ENCODE peak calls at places on chromosome 14, in four cellular contexts. One of them, this sample, is unnamed.

GRCh38 chr14:74571901-74572828 is 39.9 kb downstream of the LTBP2 start:
- DNase-seq in HFFc6: peak
- DNase-seq in SK-N-SH: no peak
- DNase-seq in Calu3: peak
- DNase-seq in this sample: peak

GRCh38 chr14:55015006-55015405 is 11.9 kb downstream of the WDHD1 start:
- DNase-seq in HFFc6: no peak
- DNase-seq in SK-N-SH: no peak
- DNase-seq in Calu3: no peak
- DNase-seq in this sample: no peak

GRCh38 chr14:75295491-75296338 is 17.1 kb downstream of the FOS start:
- DNase-seq in Calu3: peak
- DNase-seq in SK-N-SH: peak
- DNase-seq in HFFc6: peak
- DNase-seq in this sample: no peak

GRCh38 chr14:74945261-74945851 is 10.0 kb downstream of the PGF start:
- DNase-seq in SK-N-SH: peak
- DNase-seq in HFFc6: no peak
- DNase-seq in Calu3: peak
- DNase-seq in this sample: no peak

GRCh38 chr14:102314242-102315011 is 5.1 kb upstream of the ZNF839 start:
- DNase-seq in SK-N-SH: peak
- DNase-seq in HFFc6: peak
- DNase-seq in Calu3: peak
- DNase-seq in this sample: no peak

GRCh38 chr14:61147369-61147897 is 133.7 kb downstream of the TMEM30B start:
- DNase-seq in SK-N-SH: no peak
- DNase-seq in HFFc6: no peak
- DNase-seq in Calu3: no peak
- DNase-seq in this sample: no peak

GRCh38 chr14:90514015-90514398 is 117.2 kb downstream of the CALM1 start:
- DNase-seq in Calu3: no peak
- DNase-seq in HFFc6: no peak
- DNase-seq in SK-N-SH: no peak
- DNase-seq in this sample: no peak

GRCh38 chr14:104882325-104882973 is 17.4 kb downstream of the CEP170B start:
- DNase-seq in HFFc6: no peak
- DNase-seq in SK-N-SH: peak
- DNase-seq in Calu3: peak
- DNase-seq in this sample: no peak

GRCh38 chr14:97625512-97625911 is 828.3 kb downstream of the VRK1 start:
- DNase-seq in Calu3: no peak
- DNase-seq in SK-N-SH: no peak
- DNase-seq in HFFc6: no peak
- DNase-seq in this sample: no peak

GRCh38 chr14:94547151-94547680 is 14.0 kb upstream of the SERPINA4 start:
- DNase-seq in Calu3: no peak
- DNase-seq in SK-N-SH: no peak
- DNase-seq in HFFc6: no peak
- DNase-seq in this sample: no peak

GRCh38 chr14:100586520-100587247 is 533 bp downstream of the BEGAIN start:
- DNase-seq in Calu3: peak
- DNase-seq in SK-N-SH: peak
- DNase-seq in HFFc6: no peak
- DNase-seq in this sample: peak

GRCh38 chr14:89640141-89640540 is 223.1 kb upstream of the FOXN3 start:
- DNase-seq in Calu3: no peak
- DNase-seq in HFFc6: no peak
- DNase-seq in SK-N-SH: no peak
- DNase-seq in this sample: no peak

GRCh38 chr14:92558319-92558718 is 44.7 kb downstream of the RIN3 start:
- DNase-seq in SK-N-SH: no peak
- DNase-seq in Calu3: no peak
- DNase-seq in HFFc6: no peak
- DNase-seq in this sample: no peak
- TF ChIP-seq CTCF in SK-N-SH: peak
- TF ChIP-seq CTCF in Calu3: no peak
- TF ChIP-seq CTCF in HFFc6: peak
- TF ChIP-seq CTCF in this sample: no peak

GRCh38 chr14:69101331-69101826 is 51.5 kb downstream of the DCAF5 start:
- DNase-seq in Calu3: peak
- DNase-seq in SK-N-SH: peak
- DNase-seq in HFFc6: peak
- DNase-seq in this sample: no peak
- TF ChIP-seq CTCF in Calu3: no peak
- TF ChIP-seq CTCF in SK-N-SH: peak
- TF ChIP-seq CTCF in HFFc6: peak
- TF ChIP-seq CTCF in this sample: peak

GRCh38 chr14:103705524-103706284 is 9.5 kb downstream of the XRCC3 start:
- DNase-seq in HFFc6: no peak
- DNase-seq in Calu3: no peak
- DNase-seq in SK-N-SH: no peak
- DNase-seq in this sample: no peak
- TF ChIP-seq CTCF in HFFc6: no peak
- TF ChIP-seq CTCF in Calu3: no peak
- TF ChIP-seq CTCF in SK-N-SH: no peak
- TF ChIP-seq CTCF in this sample: no peak

DNA sequence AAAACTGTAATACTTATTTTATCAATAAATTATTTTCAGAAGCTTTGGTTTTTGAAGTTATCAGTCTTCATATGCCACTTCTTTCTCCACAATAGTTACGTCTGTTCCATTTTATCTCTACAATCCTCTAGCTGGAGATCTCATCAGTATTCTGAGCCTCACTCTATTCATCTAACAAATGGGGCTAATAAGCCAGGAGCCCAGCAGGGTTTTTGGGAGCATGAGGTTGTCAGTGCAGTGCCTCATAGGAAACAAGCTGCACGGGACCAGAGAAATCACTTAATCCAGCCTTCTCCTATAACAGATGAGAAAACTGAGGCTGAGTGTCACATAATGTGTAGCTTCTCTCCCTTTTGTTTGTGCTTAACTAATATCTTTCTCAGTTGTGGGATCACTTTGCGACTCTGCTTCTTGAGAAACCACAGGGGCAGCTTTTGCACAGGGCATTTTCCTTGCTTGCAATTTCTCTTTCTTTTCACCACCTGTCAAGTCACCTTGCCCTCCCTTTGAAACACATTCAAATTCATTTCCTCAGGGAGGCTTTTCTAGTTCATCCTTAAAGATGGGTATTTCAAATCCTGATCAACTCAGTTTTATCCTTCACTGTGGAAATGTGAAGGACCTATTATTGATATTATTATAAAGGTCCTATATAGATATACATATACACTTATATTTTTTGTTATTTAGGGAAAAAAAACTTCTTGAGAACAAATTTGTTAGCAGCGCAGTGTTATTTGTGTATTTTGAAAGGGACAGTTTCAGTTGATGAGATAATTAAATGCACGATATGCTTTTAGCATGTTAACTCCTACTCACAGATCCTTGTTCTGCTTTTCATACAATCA is 501.7 kb upstream of the RGS6 start:
- DNase-seq in HFFc6: no peak
- DNase-seq in SK-N-SH: no peak
- DNase-seq in Calu3: no peak
- DNase-seq in this sample: no peak
- TF ChIP-seq CTCF in HFFc6: no peak
- TF ChIP-seq CTCF in SK-N-SH: no peak
- TF ChIP-seq CTCF in Calu3: no peak
- TF ChIP-seq CTCF in this sample: no peak

DNA sequence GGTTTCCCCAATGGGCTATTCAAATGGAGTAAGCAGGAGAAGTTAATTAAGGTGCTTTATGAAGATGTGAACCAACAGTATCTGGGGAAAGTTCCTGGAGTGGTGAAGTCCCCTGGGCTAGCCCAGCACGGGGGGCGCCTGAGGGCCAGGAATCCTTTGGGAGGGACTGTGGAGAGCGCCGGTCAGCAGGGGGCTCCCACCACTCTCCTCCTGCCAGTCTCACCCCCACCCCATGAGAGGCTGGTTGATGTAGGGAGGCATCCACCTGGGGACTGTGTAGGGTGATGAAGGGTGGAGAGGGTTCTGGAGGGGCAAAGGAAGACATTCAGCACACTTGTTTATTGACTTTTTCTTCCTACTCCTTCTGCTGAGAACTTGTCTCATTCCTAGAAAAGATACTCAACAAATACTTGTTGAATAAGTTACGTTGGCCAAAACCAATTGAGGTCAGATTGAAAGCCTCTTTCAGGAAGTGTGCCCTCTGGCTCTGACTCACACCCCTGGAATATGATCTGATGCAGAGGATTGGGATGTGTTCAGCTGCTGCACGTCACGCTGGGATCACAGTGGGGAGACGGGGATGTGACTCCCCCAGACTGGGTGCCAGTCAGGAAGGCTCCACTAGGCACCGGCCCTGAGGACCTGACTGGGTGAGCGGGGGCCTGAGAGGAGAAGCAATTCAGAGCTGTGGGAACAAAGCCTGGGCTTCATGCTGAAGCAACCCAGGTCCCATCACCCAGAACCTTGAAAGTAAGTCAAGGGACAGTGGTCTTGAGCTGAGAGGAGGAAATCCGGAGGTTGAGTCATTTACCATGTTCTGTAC is 4.2 kb downstream of the CEBPE start:
- DNase-seq in SK-N-SH: peak
- DNase-seq in Calu3: peak
- DNase-seq in HFFc6: peak
- DNase-seq in this sample: peak
- TF ChIP-seq CTCF in SK-N-SH: peak
- TF ChIP-seq CTCF in Calu3: no peak
- TF ChIP-seq CTCF in HFFc6: peak
- TF ChIP-seq CTCF in this sample: no peak